ENCODE peak calls at places on chromosomes 7 and 10, in four cellular contexts. L is stomach, D is sigmoid colon, P is GM12878. M is an unnamed sample.

GRCh38 chr10:99913831-99914235 is 95.9 kb downstream of the DNMBP start:
- DNase-seq in P (no peak), L (peak; percentile 63), D (no peak), M (no peak)

GRCh38 chr7:144109283-144109682 is at the start of gene OR2A2:
- DNase-seq in L (no peak), D (no peak), P (no peak), M (no peak)

GRCh38 chr10:56449770-56450169 is 88.7 kb upstream of the ZWINT start:
- DNase-seq in P (no peak), L (no peak), D (no peak), M (no peak)

GRCh38 chr10:124717911-124718734 is 26.1 kb downstream of the FAM53B start:
- DNase-seq in L (no peak), D (no peak), P (peak; percentile 95), M (no peak)

GRCh38 chr7:18993933-18994668 is 123.3 kb downstream of the TWIST1 start:
- DNase-seq in D (no peak), L (no peak), P (no peak), M (no peak)

GRCh38 chr10:111034598-111035310 is 42.1 kb upstream of the ADRA2A start:
- DNase-seq in L (no peak), P (no peak), D (no peak), M (no peak)

GRCh38 chr10:62284221-62284620 is 15.6 kb upstream of the RTKN2 start:
- DNase-seq in P (no peak), D (no peak), L (no peak), M (no peak)

GRCh38 chr7:95246935-95247370 is 77.4 kb downstream of the PON1 start:
- DNase-seq in D (peak; percentile 70), L (peak; percentile 26), P (peak; percentile 5), M (no peak)

GRCh38 chr7:105044449-105045081 is 30.6 kb downstream of the KMT2E start:
- DNase-seq in D (no peak), P (no peak), L (no peak), M (no peak)
- TF ChIP-seq EP300 in D (no peak), P (no peak), L (no peak), M (no peak)

GRCh38 chr10:132551093-132551807 is 13.7 kb downstream of the INPP5A start:
- DNase-seq in P (no peak), D (peak; percentile 61), L (no peak), M (no peak)
- TF ChIP-seq POLR2AphosphoS5 in P (no peak), D (no peak), L (no peak), M (no peak)

GRCh38 chr7:1553513-1554210 is 2.3 kb downstream of the TMEM184A start:
- DNase-seq in D (no peak), P (no peak), L (no peak), M (no peak)
- H3K4me3 ChIP-seq in D (no peak overlapping the region), P (no peak overlapping the region), L (no peak overlapping the region), M (no peak overlapping the region)

DNA sequence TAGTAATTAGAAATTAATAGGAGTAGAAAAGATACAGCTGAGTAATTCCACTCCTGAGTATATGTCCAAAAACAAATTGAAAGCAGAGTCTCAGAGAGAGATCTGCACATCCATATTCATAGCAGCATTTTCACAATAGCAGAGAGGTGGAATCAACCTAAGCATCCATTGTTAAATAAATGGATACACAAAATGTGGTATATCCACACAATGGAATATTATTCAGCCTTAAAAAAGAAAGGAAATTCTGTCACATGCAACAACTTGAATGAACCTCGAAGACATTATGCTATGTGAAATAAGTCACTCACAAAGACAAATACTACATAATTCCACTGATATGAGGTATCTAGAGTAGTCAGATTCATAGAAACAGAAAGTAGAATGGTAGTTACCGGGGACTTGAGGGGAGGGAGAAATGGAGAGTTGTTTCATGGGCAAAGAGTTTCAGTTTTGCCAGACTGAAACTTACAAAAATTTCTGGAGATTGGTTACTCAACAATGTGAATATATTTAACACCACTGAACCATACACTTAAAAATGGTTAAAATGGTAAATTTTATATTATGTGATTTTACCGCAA is 18.4 kb downstream of the VTI1A start:
- DNase-seq in P (no peak), D (no peak), L (no peak), M (no peak)
- TF ChIP-seq EP300 in P (no peak), D (no peak), L (no peak), M (no peak)

GRCh38 chr7:27160546-27161213 is 4.2 kb upstream of the HOXA7 start:
- DNase-seq in D (peak; percentile 94), L (peak; percentile 88), P (peak; percentile 23), M (peak; percentile 97)
- TF ChIP-seq POLR2AphosphoS5 in D (no peak), L (no peak), P (no peak), M (no peak)

DNA sequence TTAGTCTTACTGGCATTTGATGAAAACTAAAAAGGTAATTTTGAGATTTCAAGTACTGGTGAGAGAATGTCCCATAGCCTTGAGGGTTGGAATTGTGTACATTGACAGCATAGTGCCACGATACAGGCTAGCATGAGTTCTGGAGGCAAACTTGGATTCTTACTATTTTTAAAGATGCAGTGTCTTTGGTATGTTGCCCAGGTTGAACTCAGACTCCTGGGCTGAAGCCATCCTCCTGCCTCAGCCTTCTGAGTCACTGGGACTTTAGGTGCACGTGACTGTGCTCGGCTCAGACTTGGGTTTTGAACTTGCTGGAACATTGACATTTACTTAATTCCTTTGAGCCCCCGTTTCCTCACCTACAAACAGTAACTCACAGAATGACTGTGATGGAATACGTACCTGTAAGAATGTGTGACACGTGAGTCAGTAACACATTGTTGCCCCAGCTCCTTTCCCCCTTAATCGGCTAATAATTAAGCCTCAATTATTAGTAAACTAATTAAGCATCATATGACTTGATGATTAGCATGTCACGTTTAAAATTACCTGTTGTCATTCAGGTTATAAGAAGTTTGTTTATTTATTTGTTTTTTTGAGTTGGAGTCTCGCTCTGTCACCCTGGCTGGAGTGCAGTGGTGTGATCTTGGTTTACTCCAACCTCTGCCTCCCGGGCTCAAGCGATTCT is 10.6 kb downstream of the DNAJB6 start:
- DNase-seq in D (peak; percentile 90), P (no peak), L (no peak), M (no peak)
- H3K4me3 ChIP-seq in D (no peak overlapping the region), P (no peak overlapping the region), L (no peak overlapping the region), M (peak overlapping the region; percentile 31)

GRCh38 chr7:128266891-128267839 is 26.1 kb downstream of the LEP start:
- DNase-seq in D (peak; percentile 86), L (peak; percentile 61), P (no peak), M (no peak)
- TF ChIP-seq EP300 in D (no peak), L (no peak), P (no peak), M (no peak)